ENCODE peak calls at places on chromosomes 2 and 18, in ten cellular contexts. R, H, S, E, N, W, K, L, X and B are unnamed samples.

GRCh38 chr2:23746141-23746863 is 180.6 kb downstream of the ATAD2B start:
- DNase-seq in R (no peak), H (no peak), S (no peak), E (no peak), N (no peak), W (no peak), K (no peak), L (no peak), X (no peak), B (no peak)

GRCh38 chr2:121400206-121400605 is 115.2 kb upstream of the TFCP2L1 start:
- DNase-seq in R (no peak), H (no peak), S (peak; percentile 90), E (no peak), N (no peak), W (peak; percentile 95), K (no peak), L (no peak), X (no peak), B (no peak)

GRCh38 chr2:23486676-23487075 is 101.7 kb downstream of the KLHL29 start:
- DNase-seq in R (no peak), H (no peak), S (peak; percentile 58), E (peak; percentile 26), N (no peak), W (peak; percentile 56), K (peak; percentile 39), L (no peak), X (no peak), B (no peak)

GRCh38 chr2:151523825-151524224 is 114.1 kb downstream of the RIF1 start:
- DNase-seq in R (no peak), H (no peak), S (no peak), E (no peak), N (no peak), W (peak; percentile 30), K (peak; percentile 13), L (no peak), X (no peak), B (no peak)

GRCh38 chr2:22281033-22281432 is 1103.9 kb upstream of the KLHL29 start:
- DNase-seq in R (no peak), H (no peak), S (peak; percentile 85), E (no peak), N (peak; percentile 47), W (no peak), K (peak; percentile 40), L (no peak), X (peak; percentile 31), B (no peak)

GRCh38 chr2:240505946-240506345 is 51.8 kb downstream of the ANKMY1 start:
- DNase-seq in R (no peak), H (no peak), S (no peak), E (no peak), N (no peak), W (no peak), K (no peak), L (no peak), X (no peak), B (peak; percentile 44)

GRCh38 chr2:234564719-234565118 is 67.8 kb upstream of the ARL4C start:
- DNase-seq in R (no peak), H (no peak), S (no peak), E (no peak), N (no peak), W (peak; percentile 45), K (peak; percentile 85), L (no peak), X (no peak), B (no peak)

GRCh38 chr2:53859354-53860159 is at the start of gene GPR75:
- DNase-seq in R (no peak), H (no peak), S (no peak), E (no peak), N (no peak), W (no peak), K (no peak), L (peak; percentile 41), X (no peak), B (peak; percentile 57)

GRCh38 chr2:182652326-182652725 is 63.7 kb upstream of the DNAJC10 start:
- DNase-seq in R (no peak), H (no peak), S (no peak), E (no peak), N (no peak), W (no peak), K (no peak), L (no peak), X (no peak), B (no peak)

GRCh38 chr2:46970334-46971288 is 55.0 kb upstream of the MCFD2 start:
- DNase-seq in R (no peak), H (peak; percentile 88), S (peak; percentile 32), E (peak; percentile 94), N (peak; percentile 79), W (peak; percentile 60), K (peak; percentile 74), L (no peak), X (no peak), B (no peak)

GRCh38 chr2:85222792-85223191 is 89.6 kb downstream of the TCF7L1 start:
- DNase-seq in R (no peak), H (no peak), S (no peak), E (no peak), N (no peak), W (no peak), K (no peak), L (no peak), X (no peak), B (no peak)

GRCh38 chr18:76456823-76457222 is 38.2 kb downstream of the ZNF516 start:
- DNase-seq in R (no peak), H (no peak), S (no peak), E (no peak), N (no peak), W (no peak), K (no peak), L (no peak), X (no peak), B (no peak)

GRCh38 chr2:17680119-17680518 is 73.5 kb downstream of the SMC6 start:
- DNase-seq in R (no peak), H (peak; percentile 27), S (peak; percentile 48), E (no peak), N (no peak), W (peak; percentile 46), K (no peak), L (no peak), X (no peak), B (no peak)

GRCh38 chr18:32771169-32771751 is 1.6 kb downstream of the KLHL14 start:
- DNase-seq in R (no peak), H (no peak), S (peak; percentile 41), E (no peak), N (no peak), W (no peak), K (no peak), L (peak; percentile 67), X (no peak), B (peak; percentile 63)

GRCh38 chr2:128305555-128306080 is 13.1 kb downstream of the HS6ST1 start:
- DNase-seq in R (no peak), H (no peak), S (peak; percentile 82), E (no peak), N (no peak), W (no peak), K (no peak), L (no peak), X (no peak), B (no peak)

GRCh38 chr2:73700111-73700510 is 37.0 kb downstream of the TPRKB start:
- DNase-seq in R (no peak), H (no peak), S (no peak), E (no peak), N (no peak), W (no peak), K (no peak), L (no peak), X (no peak), B (no peak)

GRCh38 chr2:173159794-173160463 is 84.3 kb downstream of the MAP3K20 start:
- DNase-seq in R (peak; percentile 14), H (peak; percentile 33), S (peak; percentile 99), E (peak; percentile 71), N (peak; percentile 28), W (peak; percentile 98), K (peak; percentile 89), L (peak; percentile 85), X (peak; percentile 67), B (peak; percentile 80)

GRCh38 chr2:71827973-71828372 is 319.7 kb downstream of the CYP26B1 start:
- DNase-seq in R (no peak), H (no peak), S (no peak), E (no peak), N (no peak), W (no peak), K (no peak), L (no peak), X (no peak), B (no peak)

GRCh38 chr18:59008302-59008974 is 131.2 kb upstream of the SEC11C start:
- DNase-seq in R (no peak), H (no peak), S (peak; percentile 87), E (peak; percentile 31), N (no peak), W (peak; percentile 72), K (peak; percentile 79), L (peak; percentile 98), X (no peak), B (peak; percentile 97)

GRCh38 chr18:9008203-9008708 is 94.2 kb upstream of the NDUFV2 start:
- DNase-seq in R (no peak), H (no peak), S (no peak), E (no peak), N (no peak), W (no peak), K (no peak), L (no peak), X (no peak), B (no peak)

GRCh38 chr18:13526519-13526918 is 199.8 kb downstream of the FAM210A start:
- DNase-seq in R (no peak), H (no peak), S (no peak), E (no peak), N (no peak), W (no peak), K (no peak), L (no peak), X (no peak), B (no peak)